ENCODE peak calls at places on chromosome 12, in five cellular contexts. F, X, B, P and W are unnamed samples.

GRCh38 chr12:52139579-52140062 is 52.2 kb downstream of the KRT80 start:
- DNase-seq in F (no peak), X (no peak), B (no peak), P (no peak), W (peak)

GRCh38 chr12:117226505-117226904 is 36.2 kb upstream of the FBXO21 start:
- DNase-seq in F (no peak), X (no peak), B (no peak), P (no peak), W (no peak)

GRCh38 chr12:3768911-3769447 is 16.1 kb upstream of the CRACR2A start:
- DNase-seq in F (no peak), X (no peak), B (no peak), P (no peak), W (no peak)

GRCh38 chr12:39442895-39443703 is at the start of gene KIF21A:
- DNase-seq in F (peak), X (peak), B (peak), P (peak), W (peak)

GRCh38 chr12:34526946-34527345 is 504.6 kb downstream of the ALG10 start:
- DNase-seq in F (peak), X (no peak), B (peak), P (no peak), W (no peak)

GRCh38 chr12:120199025-120199424 is 1.9 kb downstream of the RPLP0 start:
- DNase-seq in F (no peak), X (no peak), B (no peak), P (no peak), W (no peak)

GRCh38 chr12:43737646-43738045 is 20.9 kb downstream of the PUS7L start:
- DNase-seq in F (peak), X (no peak), B (peak), P (no peak), W (no peak)

GRCh38 chr12:11837318-11837934 is 188.0 kb downstream of the ETV6 start:
- DNase-seq in F (no peak), X (no peak), B (no peak), P (no peak), W (no peak)

GRCh38 chr12:124665516-124665915 is 98.1 kb upstream of the NCOR2 start:
- DNase-seq in F (no peak), X (no peak), B (peak), P (no peak), W (no peak)

GRCh38 chr12:24599737-24600136 is 349.2 kb downstream of the BCAT1 start:
- DNase-seq in F (no peak), X (no peak), B (no peak), P (no peak), W (no peak)

GRCh38 chr12:120468846-120469449 is 600 bp downstream of the SRSF9 start:
- DNase-seq in F (no peak), X (no peak), B (no peak), P (no peak), W (peak)

GRCh38 chr12:111182391-111182790 is 186.5 kb downstream of the PHETA1 start:
- DNase-seq in F (no peak), X (no peak), B (no peak), P (no peak), W (peak)

GRCh38 chr12:116783503-116784237 is 45.6 kb downstream of the RNFT2 start:
- DNase-seq in F (no peak), X (no peak), B (no peak), P (no peak), W (peak)